ENCODE peak calls at places on chromosomes 12 and 14, in eight cellular contexts. U, T, D, P, N, R, K and M are unnamed samples. For H3K79me2, the result is how much of the 10 kb centered on the place peaks cover.

GRCh38 chr14:96207686-96208085 is 3.0 kb downstream of the BDKRB2 start:
- DNase-seq in U (no peak), N (peak), P (no peak), K (no peak), T (no peak), R (no peak), D (no peak), M (no peak)

GRCh38 chr14:89242871-89243270 is 174.2 kb downstream of the FOXN3 start:
- DNase-seq in R (no peak), D (peak), P (no peak), K (no peak), T (no peak), U (no peak), N (no peak), M (no peak)

GRCh38 chr14:95994593-95994928 is 44.6 kb upstream of the C14orf132 start:
- DNase-seq in T (no peak), N (no peak), D (no peak), K (no peak), P (no peak), R (no peak), U (no peak), M (no peak)

GRCh38 chr14:102396531-102396930 is 33.8 kb downstream of the TECPR2 start:
- DNase-seq in P (no peak), N (no peak), K (no peak), R (no peak), T (no peak), U (no peak), D (no peak), M (peak)

GRCh38 chr12:50928392-50928791 is 24.0 kb upstream of the HIGD1C start:
- DNase-seq in U (no peak), K (no peak), T (no peak), R (no peak), P (no peak), N (peak), D (no peak), M (no peak)

GRCh38 chr12:40618621-40619020 is 73.6 kb upstream of the CNTN1 start:
- DNase-seq in N (no peak), R (no peak), U (peak), K (no peak), D (no peak), P (no peak), T (no peak), M (no peak)

GRCh38 chr12:32671930-32672785 is 6.9 kb upstream of the DNM1L start:
- DNase-seq in P (no peak), K (peak), D (peak), N (peak), R (peak), U (peak), T (peak), M (peak)

GRCh38 chr12:111242190-111242589 is 126.7 kb downstream of the PHETA1 start:
- DNase-seq in U (no peak), K (no peak), D (no peak), P (no peak), T (no peak), N (no peak), R (no peak), M (no peak)

GRCh38 chr12:93759512-93760081 is 82.4 kb downstream of the CRADD start:
- DNase-seq in D (no peak), U (no peak), N (no peak), R (no peak), K (no peak), P (no peak), T (no peak), M (no peak)

GRCh38 chr14:69400154-69400553 is 1.7 kb downstream of the SLC39A9 start:
- DNase-seq in N (no peak), T (no peak), P (no peak), K (no peak), D (no peak), R (no peak), U (no peak), M (no peak)

GRCh38 chr12:120468846-120469449 is 600 bp downstream of the SRSF9 start:
- DNase-seq in K (no peak), T (peak), R (no peak), D (no peak), U (peak), N (no peak), P (no peak), M (no peak)

GRCh38 chr12:11711675-11712327 is 62.3 kb downstream of the ETV6 start:
- DNase-seq in R (no peak), T (no peak), N (no peak), P (no peak), U (peak), D (no peak), K (no peak), M (peak)

GRCh38 chr12:111715242-111715641 is 29.4 kb downstream of the ACAD10 start:
- DNase-seq in D (no peak), U (peak), P (no peak), N (no peak), R (no peak), T (no peak), K (no peak), M (peak)

GRCh38 chr12:46663297-46663696 is 162.5 kb downstream of the SLC38A4 start:
- DNase-seq in D (no peak), K (peak), T (no peak), U (no peak), N (peak), R (no peak), P (no peak), M (no peak)

DNA sequence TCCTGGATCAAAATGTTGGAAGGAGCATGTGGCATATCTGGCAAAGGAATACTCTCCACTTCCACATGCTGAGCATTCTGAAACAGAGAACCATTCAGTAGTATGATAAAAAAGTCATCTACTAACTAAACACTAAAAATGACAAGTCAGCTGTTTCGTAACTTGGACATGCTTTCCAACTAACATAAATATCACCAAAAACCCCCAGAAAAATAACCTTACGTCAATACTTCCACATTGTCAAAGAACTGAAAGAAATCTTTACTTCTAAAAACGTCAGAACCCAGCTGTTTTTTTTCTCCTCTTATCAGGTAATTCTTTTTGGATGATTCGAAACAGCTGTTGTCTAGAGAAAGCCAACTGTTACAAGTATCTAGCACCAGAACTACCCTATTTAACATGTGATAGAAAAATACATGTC is 8.2 kb downstream of the WBP11 start:
- DNase-seq in T (no peak), D (no peak), U (no peak), K (no peak), N (no peak), P (no peak), R (no peak), M (no peak)
- H3K79me2 ChIP-seq in T (under half), D (under half), U (half or more), K (under half), N (under half), P (under half), R (under half), M (under half)

DNA sequence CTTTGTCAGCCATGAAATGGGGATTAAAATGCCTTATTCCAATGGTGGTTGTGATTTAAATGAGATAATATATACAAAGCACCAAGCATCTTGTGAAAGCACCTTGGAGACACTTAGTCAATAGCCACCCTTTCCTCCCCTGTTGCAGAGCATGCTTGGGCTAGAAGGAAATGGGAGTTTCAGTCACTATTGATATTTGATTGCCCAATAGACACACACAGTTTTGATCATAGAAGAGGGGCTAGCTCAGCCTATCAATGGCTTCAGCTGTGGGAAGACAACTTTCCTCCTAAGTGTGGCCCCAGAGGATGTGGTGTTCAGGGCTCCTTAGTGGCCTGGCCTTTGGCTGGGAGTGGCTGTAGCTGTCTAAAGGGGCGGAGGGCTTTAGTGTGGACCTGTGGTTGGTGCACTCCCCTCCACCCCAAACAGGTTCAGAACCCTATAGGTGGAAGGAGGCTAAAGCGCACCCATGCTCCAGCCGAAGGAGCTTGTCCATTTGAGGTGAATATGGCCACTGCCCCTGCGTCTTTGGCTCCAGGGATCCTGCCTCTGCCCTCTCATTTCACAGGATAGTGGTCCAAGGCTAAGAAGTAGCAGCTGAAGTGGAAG is 132.3 kb downstream of the TMEM30B start:
- DNase-seq in R (no peak), U (no peak), N (no peak), P (no peak), T (no peak), D (no peak), K (no peak), M (no peak)
- H3K79me2 ChIP-seq in R (under half), U (under half), N (under half), P (under half), T (under half), D (under half), K (under half), M (under half)

DNA sequence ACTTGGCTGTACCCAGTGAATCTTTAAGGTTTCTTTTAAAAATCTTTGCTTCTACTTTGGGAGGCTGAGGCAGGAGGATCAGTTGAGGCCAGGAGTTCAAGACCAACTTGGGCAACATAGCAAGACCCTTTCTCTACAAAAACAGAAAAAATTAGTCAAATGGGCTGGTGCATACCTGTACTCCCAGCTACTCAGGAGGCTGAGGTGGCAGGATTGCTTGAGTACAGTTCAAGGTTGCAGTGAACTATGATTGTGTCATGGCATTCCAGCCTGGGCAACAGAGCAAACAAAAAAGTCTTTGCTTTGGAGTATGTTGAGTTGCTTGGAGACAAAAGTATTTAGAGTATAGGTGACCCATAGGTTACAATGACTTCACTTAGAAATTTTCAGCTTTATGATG is 6.2 kb upstream of the DDX55 start:
- DNase-seq in T (peak), K (peak), N (no peak), U (peak), R (no peak), D (no peak), P (no peak), M (no peak)
- H3K79me2 ChIP-seq in T (half or more), K (under half), N (half or more), U (half or more), R (under half), D (under half), P (under half), M (under half)

DNA sequence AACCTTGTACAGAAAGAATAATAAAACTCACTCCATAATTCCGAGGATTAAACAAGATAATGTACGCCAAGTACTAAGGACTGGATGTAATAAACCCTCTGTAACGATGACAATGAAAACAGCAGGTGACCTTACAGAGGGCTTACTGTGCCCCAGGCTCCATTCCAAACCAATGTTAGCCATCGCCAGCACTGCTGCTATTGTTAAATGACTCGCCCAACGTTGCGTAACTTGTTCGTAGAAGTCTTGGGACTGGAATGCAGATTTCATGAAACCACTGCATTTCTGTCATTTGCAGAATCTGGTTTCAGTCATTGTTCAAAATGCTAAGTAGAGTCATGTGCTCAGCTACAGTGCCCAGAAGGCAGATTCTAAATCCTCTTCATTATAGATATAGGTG is 728 bp upstream of the STON2 start:
- DNase-seq in R (no peak), T (peak), K (peak), N (peak), P (no peak), D (peak), U (peak), M (peak)
- H3K79me2 ChIP-seq in R (under half), T (under half), K (under half), N (under half), P (under half), D (under half), U (under half), M (under half)

DNA sequence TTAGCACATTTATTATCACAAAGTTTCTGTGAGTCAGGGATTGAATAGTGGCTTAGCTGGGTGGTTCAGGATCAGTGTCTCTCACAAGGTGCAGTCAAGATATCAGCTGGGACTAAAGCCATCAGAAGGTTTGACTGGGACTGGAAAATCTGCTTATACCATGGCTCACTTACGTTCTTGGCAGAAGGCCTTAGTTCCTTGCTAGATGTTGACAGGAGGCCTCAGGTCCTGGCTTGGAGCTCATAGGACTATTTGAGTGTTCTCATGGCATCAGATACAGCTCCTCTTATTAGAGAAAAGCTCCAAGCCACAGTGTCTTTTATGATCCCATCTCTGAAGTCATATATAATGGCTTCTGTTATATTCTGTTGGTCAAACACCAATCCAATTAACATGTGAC is 127.3 kb downstream of the SLC6A15 start:
- DNase-seq in K (no peak), T (no peak), U (no peak), N (no peak), D (no peak), P (no peak), R (no peak), M (no peak)
- H3K79me2 ChIP-seq in K (under half), T (under half), U (under half), N (under half), D (under half), P (under half), R (under half), M (under half)

GRCh38 chr14:105330491-105330895 is 15.9 kb downstream of the PACS2 start:
- DNase-seq in D (no peak), K (peak), P (no peak), T (no peak), R (no peak), U (peak), N (peak), M (no peak)
- H3K79me2 ChIP-seq in D (under half), K (under half), P (under half), T (half or more), R (under half), U (half or more), N (half or more), M (under half)

GRCh38 chr12:52792185-52793029 is 3.5 kb downstream of the KRT3 start:
- DNase-seq in K (no peak), T (no peak), R (no peak), P (no peak), D (no peak), U (no peak), N (no peak), M (no peak)
- H3K79me2 ChIP-seq in K (under half), T (under half), R (under half), P (under half), D (under half), U (under half), N (under half), M (under half)

GRCh38 chr14:94056579-94057308 is 24.3 kb downstream of the DDX24 start:
- DNase-seq in T (no peak), P (peak), N (no peak), U (peak), R (no peak), K (no peak), D (no peak), M (peak)

GRCh38 chr14:94054936-94055335 is 26.1 kb downstream of the DDX24 start:
- DNase-seq in N (no peak), D (no peak), T (no peak), P (no peak), R (no peak), K (no peak), U (no peak), M (no peak)

GRCh38 chr14:94059998-94060397 is 21.0 kb downstream of the DDX24 start:
- DNase-seq in N (no peak), D (no peak), R (no peak), U (no peak), K (no peak), T (no peak), P (no peak), M (no peak)

GRCh38 chr14:94058674-94059138 is 22.3 kb downstream of the DDX24 start:
- DNase-seq in P (no peak), D (no peak), U (no peak), N (no peak), K (no peak), R (no peak), T (peak), M (no peak)

DNA sequence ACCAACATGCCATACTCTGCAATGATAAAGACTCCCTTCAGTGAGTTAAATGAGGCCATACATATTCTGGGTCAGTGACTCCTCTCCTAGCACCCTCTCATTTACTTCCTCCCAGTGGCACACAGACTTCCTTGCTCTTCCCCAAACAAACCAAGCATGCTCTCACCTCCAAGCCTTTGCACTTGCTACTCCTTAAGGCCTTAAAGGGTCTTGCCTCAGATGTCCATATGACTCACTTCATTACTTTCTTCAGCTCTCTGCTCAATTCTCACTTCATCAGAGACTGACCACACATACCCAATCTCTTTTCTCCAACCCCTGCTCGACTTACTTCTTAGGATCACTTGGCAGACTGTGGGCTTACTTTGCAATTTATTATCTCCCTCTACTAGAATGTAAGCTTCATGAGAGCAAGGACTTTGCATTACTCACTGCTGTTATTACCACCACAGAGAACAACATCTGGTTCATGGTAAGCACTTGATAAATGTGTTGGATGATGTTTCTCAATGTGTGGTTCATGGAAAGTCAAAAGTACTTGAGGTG is 22.8 kb downstream of the DDX24 start:
- DNase-seq in K (no peak), T (no peak), P (no peak), D (no peak), R (no peak), U (no peak), N (no peak), M (peak)
- H3K79me2 ChIP-seq in K (under half), T (under half), P (under half), D (under half), R (under half), U (half or more), N (under half), M (under half)

DNA sequence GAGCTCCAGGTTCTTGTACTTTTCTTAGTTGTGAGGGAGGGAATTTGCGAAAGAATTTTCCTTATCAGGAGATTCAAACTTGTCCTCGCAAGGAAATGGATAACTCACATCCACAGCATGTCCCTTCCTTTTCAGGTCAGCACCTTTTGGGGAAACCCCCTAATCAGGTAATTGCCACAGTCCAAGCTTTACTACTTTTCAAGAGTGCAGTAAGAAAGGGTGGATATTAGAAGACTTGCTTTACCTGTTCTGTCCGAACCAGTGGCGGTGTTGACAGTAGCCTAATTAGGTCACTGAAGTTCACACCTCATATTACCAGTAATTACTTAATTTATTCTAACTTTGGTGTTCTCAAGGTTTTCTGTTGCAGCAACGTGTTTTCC is 6.7 kb upstream of the C12orf50 start:
- DNase-seq in N (peak), R (no peak), K (peak), P (no peak), T (no peak), U (no peak), D (no peak), M (no peak)
- H3K79me2 ChIP-seq in N (half or more), R (under half), K (half or more), P (under half), T (under half), U (half or more), D (under half), M (under half)